ENCODE peak calls at places on chromosomes 2 and 18, in seven cellular contexts. A is stimulated activated CD4-positive, alpha-beta T cell treated with anti-CD3 and anti-CD28 coated beads, Interleukin-1b, Interleukin-23, amount 100 ng/mL, for 24 hours; C is RWPE1; D is T1000; O is neuronal stem cell; J is D341Med; N is activated T-helper 1 cell treated with anti-CD3 and anti-CD28 coated beads, Interleukin-2, amount 50 U/mL, for 16 hours. L is an unnamed sample.

GRCh38 chr2:215796160-215796559 is 217.2 kb downstream of the MREG start:
- DNase-seq in A (no peak), C (no peak), D (peak), O (no peak), J (no peak), N (no peak), L (no peak)

GRCh38 chr2:99880148-99880983 is 262.0 kb downstream of the AFF3 start:
- DNase-seq in A (no peak), C (peak), D (peak), O (no peak), J (no peak), N (no peak), L (peak)

GRCh38 chr2:215868886-215869285 is 144.5 kb downstream of the MREG start:
- DNase-seq in A (no peak), C (no peak), D (no peak), O (no peak), J (no peak), N (no peak), L (no peak)

GRCh38 chr2:119253114-119253702 is 29.6 kb downstream of the STEAP3 start:
- DNase-seq in A (no peak), C (peak), D (no peak), O (no peak), J (no peak), N (no peak), L (no peak)

GRCh38 chr2:234463626-234464290 is 33.1 kb downstream of the ARL4C start:
- DNase-seq in A (no peak), C (peak), D (no peak), O (no peak), J (no peak), N (peak), L (no peak)

GRCh38 chr2:170812716-170813585 is 3.7 kb upstream of the GAD1 start:
- DNase-seq in A (no peak), C (peak), D (peak), O (peak), J (peak), N (no peak), L (peak)

GRCh38 chr2:1168856-1169255 is 218.2 kb downstream of the SNTG2 start:
- DNase-seq in A (no peak), C (no peak), D (no peak), O (no peak), J (no peak), N (no peak), L (no peak)

GRCh38 chr2:28419003-28419704 is 26.5 kb downstream of the FOSL2 start:
- DNase-seq in A (no peak), C (no peak), D (no peak), O (no peak), J (no peak), N (no peak), L (no peak)

GRCh38 chr2:64383881-64384280 is 70.1 kb upstream of the LGALSL start:
- DNase-seq in A (no peak), C (no peak), D (no peak), O (no peak), J (no peak), N (no peak), L (no peak)

GRCh38 chr2:8193146-8193545 is 488.7 kb upstream of the ID2 start:
- DNase-seq in A (no peak), C (no peak), D (no peak), O (peak), J (no peak), N (no peak), L (no peak)

GRCh38 chr2:108583903-108584520 is 49.7 kb downstream of the LIMS1 start:
- DNase-seq in A (peak), C (peak), D (peak), O (peak), J (peak), N (peak), L (peak)

GRCh38 chr18:44716697-44717163 is 36.0 kb downstream of the SETBP1 start:
- DNase-seq in A (no peak), C (no peak), D (no peak), O (no peak), J (no peak), N (no peak), L (no peak)

GRCh38 chr18:23069481-23069880 is 65.8 kb upstream of the CABLES1 start:
- DNase-seq in A (no peak), C (no peak), D (no peak), O (no peak), J (no peak), N (no peak), L (no peak)

GRCh38 chr2:222572761-222573174 is 83.1 kb downstream of the FARSB start:
- DNase-seq in A (no peak), C (no peak), D (no peak), O (no peak), J (no peak), N (no peak), L (no peak)

GRCh38 chr2:100822587-100823248 is 2.8 kb downstream of the NPAS2 start:
- DNase-seq in A (no peak), C (peak), D (no peak), O (no peak), J (no peak), N (no peak), L (no peak)

L was measured in WERI-Rb-1.